ENCODE peak calls at places on chromosomes 13 and 19, in seven cellular contexts. U is prostate gland, F is SK-N-SH, P is transverse colon, X is stomach, J is suprapubic skin, I is sigmoid colon. Q is an unnamed sample.

GRCh38 chr13:29852464-29853054 is 2.1 kb upstream of the UBL3 start:
- DNase-seq in F (no peak), J (no peak), X (no peak), U (no peak), P (no peak), I (no peak), Q (no peak)

GRCh38 chr13:62085337-62085736 is 669.7 kb upstream of the PCDH20 start:
- DNase-seq in J (no peak), I (no peak), U (no peak), F (no peak), X (no peak), P (no peak), Q (no peak)

GRCh38 chr13:80338781-80339577 is 1.9 kb downstream of the SPRY2 start:
- DNase-seq in X (peak; percentile 61), P (peak; percentile 60), F (peak; percentile 77), I (peak; percentile 85), J (peak; percentile 78), U (peak; percentile 85), Q (peak; percentile 93)

GRCh38 chr13:77833331-77833863 is 85.2 kb downstream of the EDNRB start:
- DNase-seq in J (no peak), P (no peak), U (no peak), I (no peak), F (no peak), X (no peak), Q (no peak)

GRCh38 chr13:94009696-94010095 is 469.8 kb downstream of the DCT start:
- DNase-seq in U (no peak), P (no peak), I (no peak), F (no peak), X (no peak), J (no peak), Q (no peak)

GRCh38 chr19:39372047-39372802 is 18.7 kb downstream of the PAF1 start:
- DNase-seq in P (peak; percentile 57), X (peak; percentile 52), J (peak; percentile 88), F (no peak), U (peak; percentile 70), I (peak; percentile 96), Q (no peak)

GRCh38 chr19:31139871-31140505 is 209.2 kb downstream of the TSHZ3 start:
- DNase-seq in J (no peak), X (no peak), P (no peak), I (no peak), F (no peak), U (no peak), Q (no peak)

GRCh38 chr19:42199440-42200115 is 17.9 kb downstream of the DEDD2 start:
- DNase-seq in F (no peak), U (peak; percentile 43), P (peak; percentile 53), J (peak; percentile 81), I (peak; percentile 76), X (peak; percentile 34), Q (no peak)

GRCh38 chr19:11092181-11092538 is 2.9 kb downstream of the LDLR start:
- DNase-seq in U (no peak), X (no peak), J (no peak), I (no peak), F (no peak), P (no peak), Q (no peak)

GRCh38 chr19:58054792-58055482 is 4.1 kb upstream of the ZNF135 start:
- DNase-seq in I (no peak), P (peak; percentile 14), F (no peak), X (no peak), U (no peak), J (no peak), Q (no peak)

GRCh38 chr19:52734340-52734892 is 428 bp downstream of the ZNF611 start:
- DNase-seq in X (peak; percentile 25), I (peak; percentile 70), P (peak; percentile 15), U (peak; percentile 12), F (peak; percentile 74), J (no peak), Q (no peak)

GRCh38 chr13:90321281-90321931 is 1026.1 kb upstream of the MIR17HG start:
- DNase-seq in U (no peak), X (no peak), P (no peak), I (no peak), F (no peak), J (no peak), Q (no peak)

GRCh38 chr13:29883941-29884518 is 33.6 kb upstream of the UBL3 start:
- DNase-seq in U (no peak), P (no peak), I (no peak), J (no peak), F (no peak), X (no peak), Q (peak; percentile 37)

GRCh38 chr19:11067356-11068113 is 21.7 kb upstream of the LDLR start:
- DNase-seq in F (no peak), U (no peak), I (no peak), X (no peak), P (no peak), J (no peak), Q (no peak)

GRCh38 chr19:45780448-45781281 is 1.6 kb downstream of the DMPK start:
- DNase-seq in X (no peak), P (no peak), I (peak; percentile 71), F (no peak), U (no peak), J (no peak), Q (no peak)

GRCh38 chr19:28864577-28865042 is 348.3 kb downstream of the UQCRFS1 start:
- DNase-seq in U (peak; percentile 51), X (peak; percentile 82), I (no peak), J (no peak), P (peak; percentile 35), F (no peak), Q (no peak)

GRCh38 chr19:18517606-18518005 is 4.3 kb downstream of the ELL start:
- DNase-seq in I (no peak), J (no peak), X (no peak), U (no peak), P (no peak), F (no peak), Q (no peak)

GRCh38 chr13:51726446-51727185 is 77.3 kb downstream of the DHRS12 start:
- DNase-seq in I (no peak), U (no peak), J (no peak), X (no peak), P (no peak), F (no peak), Q (no peak)

GRCh38 chr13:44810067-44810840 is 179.0 kb downstream of the NUFIP1 start:
- DNase-seq in P (peak; percentile 46), I (no peak), X (peak; percentile 31), U (peak; percentile 54), J (no peak), F (peak; percentile 26), Q (no peak)

GRCh38 chr13:22801402-22802003 is 379.3 kb upstream of the SGCG start:
- DNase-seq in P (no peak), J (no peak), F (no peak), X (no peak), U (no peak), I (no peak), Q (no peak)

GRCh38 chr13:74555291-74556001 is 421.2 kb upstream of the KLF12 start:
- DNase-seq in I (no peak), X (no peak), F (peak; percentile 74), J (no peak), P (no peak), U (no peak), Q (no peak)

GRCh38 chr13:51154029-51154555 is 43.0 kb upstream of the C13orf42 start:
- DNase-seq in X (no peak), I (no peak), F (no peak), J (no peak), P (no peak), U (no peak), Q (peak; percentile 53)

GRCh38 chr13:59441596-59442280 is 722.0 kb downstream of the DIAPH3 start:
- DNase-seq in U (no peak), I (no peak), J (no peak), P (no peak), F (no peak), X (no peak), Q (no peak)

GRCh38 chr19:54206831-54207177 is 6.1 kb downstream of the RPS9 start:
- DNase-seq in I (no peak), U (no peak), P (no peak), J (no peak), F (no peak), X (no peak), Q (no peak)
- H3K36me3 ChIP-seq in I (peaks cover 68% of the 10 kb centered on the region), U (peaks cover 29% of the 10 kb centered on the region), P (no peaks in the 10 kb centered on the region), J (peaks cover 62% of the 10 kb centered on the region), F (peaks cover 59% of the 10 kb centered on the region), X (peaks cover 71% of the 10 kb centered on the region), Q (peaks cover 67% of the 10 kb centered on the region)

DNA sequence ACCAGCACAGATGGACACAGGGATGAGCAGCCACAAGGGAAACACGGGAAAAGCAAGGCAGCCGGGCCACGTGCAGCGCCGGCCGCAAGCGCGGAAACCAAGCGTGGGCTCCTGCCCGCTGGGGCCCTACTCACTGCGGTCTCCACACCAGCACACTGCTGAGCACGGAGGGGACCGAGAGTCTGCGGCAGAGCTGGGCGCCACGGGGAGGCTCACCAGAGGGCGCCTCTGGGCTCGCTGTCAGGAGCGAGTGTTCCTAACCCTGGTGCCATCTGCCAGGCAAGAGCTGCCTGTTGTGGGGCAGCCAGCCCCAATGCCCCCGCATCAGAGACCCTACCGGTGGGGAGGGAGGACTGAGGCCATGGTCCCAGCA is 26.5 kb downstream of the MPND start:
- DNase-seq in P (peak; percentile 76), U (no peak), J (peak; percentile 70), I (no peak), F (no peak), X (peak; percentile 80), Q (no peak)
- H3K4me1 ChIP-seq in P (peaks cover 56% of the 10 kb centered on the region), U (peaks cover 40% of the 10 kb centered on the region), J (peaks cover 79% of the 10 kb centered on the region), I (peaks cover 65% of the 10 kb centered on the region), F (peaks cover 15% of the 10 kb centered on the region), X (peaks cover 50% of the 10 kb centered on the region), Q (peaks cover 81% of the 10 kb centered on the region)

DNA sequence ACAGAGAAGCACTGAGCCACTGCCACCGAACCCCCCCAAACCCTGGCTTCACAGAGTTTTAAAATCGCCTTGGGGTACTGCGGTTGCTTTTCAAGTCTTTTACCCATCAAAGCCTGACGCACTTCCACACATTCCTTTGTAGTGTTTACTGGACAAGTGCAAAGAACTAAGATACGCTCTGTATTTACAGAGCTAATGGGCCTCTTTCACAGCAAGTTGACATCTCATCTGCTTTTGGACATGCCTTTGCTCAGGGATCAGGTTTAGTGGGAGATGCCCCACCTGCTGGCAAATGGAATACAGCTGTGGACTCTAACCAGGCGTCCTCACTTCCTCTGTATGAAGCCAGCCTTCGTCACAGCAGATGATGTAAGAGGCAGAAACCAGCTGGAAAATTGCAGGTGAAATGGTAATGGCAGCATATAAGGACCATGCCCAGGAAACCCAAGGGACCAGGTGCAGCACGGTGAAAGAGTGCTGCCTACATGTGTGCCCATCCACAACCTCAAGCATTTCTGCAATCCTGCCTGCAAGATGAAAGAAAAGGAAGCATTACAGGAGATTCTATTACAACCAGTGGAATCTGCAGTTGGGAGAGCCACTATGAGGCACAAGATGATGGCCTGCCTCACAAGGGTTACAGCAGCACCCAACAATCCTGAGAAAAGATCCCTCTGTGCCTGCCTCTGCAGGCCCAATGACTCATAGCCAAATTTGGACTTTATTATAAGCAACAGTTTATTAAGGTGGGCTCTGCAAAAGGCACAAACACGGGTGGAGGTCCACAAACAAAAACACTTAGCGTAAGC is 34.7 kb downstream of the BRD4 start:
- DNase-seq in P (peak; percentile 43), X (no peak), I (no peak), J (no peak), U (peak; percentile 37), F (no peak), Q (no peak)
- TF ChIP-seq POLR2AphosphoS5 in P (peak; percentile 25), X (peak; percentile 39), I (no peak), J (no peak), U (no peak), F (no peak), Q (no peak)

DNA sequence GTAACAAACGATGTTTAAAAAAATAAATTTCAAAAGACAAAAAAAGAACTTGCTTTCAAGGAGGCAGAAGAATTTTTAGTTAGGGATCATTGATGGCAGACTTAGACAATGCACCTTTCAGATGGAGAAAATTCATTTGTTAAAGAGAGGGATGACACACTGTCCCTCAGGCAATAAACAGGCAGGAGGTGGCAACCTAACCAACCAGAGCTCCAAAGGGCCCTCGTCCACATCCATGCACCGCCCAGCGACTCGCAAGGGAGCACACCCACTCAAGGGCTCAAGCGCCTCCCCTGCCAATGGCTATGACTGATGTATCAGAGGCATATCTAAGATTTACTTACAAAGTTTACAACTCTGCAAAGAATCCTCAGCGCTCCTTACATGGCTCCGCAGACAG is 81.9 kb downstream of the TUBGCP3 start:
- DNase-seq in P (no peak), I (no peak), J (no peak), F (no peak), X (no peak), U (no peak), Q (no peak)
- H3K36me3 ChIP-seq in P (no peaks in the 10 kb centered on the region), I (peaks cover 79% of the 10 kb centered on the region), J (peaks cover 81% of the 10 kb centered on the region), F (peaks cover 19% of the 10 kb centered on the region), X (peaks cover 84% of the 10 kb centered on the region), U (no peaks in the 10 kb centered on the region), Q (peaks cover 95% of the 10 kb centered on the region)

Q was measured in esophagus muscularis mucosa.